ENCODE peak calls at places on chromosomes 16 and 17, in nine cellular contexts. X, Z, Q, G, Y, K, J, N and M are unnamed samples.

GRCh38 chr16:66487580-66488235 is 60.6 kb downstream of the BEAN1 start:
- DNase-seq in X (no peak), Z (no peak), Q (no peak), G (no peak), Y (no peak), K (no peak), J (no peak), N (no peak), M (no peak)

GRCh38 chr17:60901806-60902205 is 224.2 kb downstream of the BCAS3 start:
- DNase-seq in X (no peak), Z (no peak), Q (no peak), G (no peak), Y (no peak), K (peak; percentile 48), J (no peak), N (no peak), M (no peak)

GRCh38 chr16:1377406-1378010 is 25.8 kb downstream of the GNPTG start:
- DNase-seq in X (no peak), Z (no peak), Q (no peak), G (no peak), Y (no peak), K (no peak), J (no peak), N (no peak), M (no peak)

GRCh38 chr16:51630051-51630450 is 479.0 kb upstream of the SALL1 start:
- DNase-seq in X (no peak), Z (no peak), Q (no peak), G (no peak), Y (no peak), K (no peak), J (no peak), N (no peak), M (no peak)

GRCh38 chr17:80910043-80910442 is 81.6 kb upstream of the CHMP6 start:
- DNase-seq in X (no peak), Z (no peak), Q (no peak), G (no peak), Y (no peak), K (no peak), J (no peak), N (no peak), M (no peak)

GRCh38 chr17:2025220-2025621 is at the start of gene RTN4RL1:
- DNase-seq in X (peak; percentile 78), Z (peak; percentile 60), Q (peak; percentile 84), G (peak; percentile 45), Y (peak; percentile 47), K (no peak), J (peak; percentile 67), N (peak; percentile 90), M (peak; percentile 62)

GRCh38 chr16:23869052-23869451 is 33.3 kb downstream of the PRKCB start:
- DNase-seq in X (no peak), Z (no peak), Q (no peak), G (no peak), Y (no peak), K (no peak), J (peak; percentile 47), N (no peak), M (no peak)

GRCh38 chr16:2516391-2517240 is 2.9 kb downstream of the ATP6V0C start:
- DNase-seq in X (no peak), Z (no peak), Q (no peak), G (no peak), Y (no peak), K (no peak), J (no peak), N (peak; percentile 47), M (no peak)

GRCh38 chr16:23107878-23108277 is 41.4 kb downstream of the USP31 start:
- DNase-seq in X (no peak), Z (no peak), Q (no peak), G (no peak), Y (no peak), K (no peak), J (no peak), N (no peak), M (no peak)

GRCh38 chr16:84716740-84717139 is 16.9 kb downstream of the USP10 start:
- DNase-seq in X (no peak), Z (no peak), Q (no peak), G (no peak), Y (no peak), K (no peak), J (no peak), N (no peak), M (no peak)

GRCh38 chr16:67855789-67856188 is 8.3 kb upstream of the CENPT start:
- DNase-seq in X (no peak), Z (no peak), Q (no peak), G (no peak), Y (no peak), K (no peak), J (no peak), N (no peak), M (no peak)

GRCh38 chr16:680967-681745 is 946 bp downstream of the STUB1 start:
- DNase-seq in X (no peak), Z (no peak), Q (peak; percentile 77), G (no peak), Y (no peak), K (no peak), J (peak; percentile 39), N (peak; percentile 73), M (no peak)

GRCh38 chr17:63022567-63022966 is 56.5 kb downstream of the TANC2 start:
- DNase-seq in X (no peak), Z (no peak), Q (no peak), G (no peak), Y (no peak), K (no peak), J (no peak), N (no peak), M (no peak)

GRCh38 chr17:77370536-77370935 is 229.8 kb downstream of the SEC14L1 start:
- DNase-seq in X (no peak), Z (no peak), Q (no peak), G (no peak), Y (no peak), K (no peak), J (no peak), N (no peak), M (no peak)

GRCh38 chr17:61619493-61619892 is 28.5 kb upstream of the NACA2 start:
- DNase-seq in X (no peak), Z (no peak), Q (no peak), G (no peak), Y (no peak), K (no peak), J (no peak), N (no peak), M (no peak)

GRCh38 chr17:4542726-4543191 is 12.4 kb downstream of the MYBBP1A start:
- DNase-seq in X (no peak), Z (no peak), Q (no peak), G (no peak), Y (no peak), K (no peak), J (no peak), N (no peak), M (no peak)